ENCODE peak calls at places on chromosome 22, in ten cellular contexts. M is activated CD8-positive, alpha-beta T cell treated with anti-CD3 and anti-CD28 coated beads for 36 hours; I is thyroid gland; K is Peyer's patch; E is brain microvascular endothelial cell; H is heart left ventricle; U is astrocyte of the cerebellum; B is mammary epithelial cell; P is BJ; R is fibroblast of mammary gland. F is an unnamed sample.

GRCh38 chr22:22196018-22196533 is 48.5 kb upstream of the VPREB1 start:
- DNase-seq in M (no peak), I (no peak), K (peak; percentile 65), E (no peak), H (no peak), U (no peak), B (no peak), P (no peak), R (no peak), F (no peak)

GRCh38 chr22:31162015-31162765 is 2.2 kb downstream of the RNF185 start:
- DNase-seq in M (no peak), I (no peak), K (no peak), E (no peak), H (no peak), U (no peak), B (no peak), P (no peak), R (no peak), F (no peak)

GRCh38 chr22:21632237-21632895 is at the start of gene CCDC116:
- DNase-seq in M (peak; percentile 78), I (no peak), K (peak; percentile 48), E (no peak), H (no peak), U (no peak), B (no peak), P (no peak), R (no peak), F (no peak)

GRCh38 chr22:46250035-46250782 is at the start of gene CDPF1:
- DNase-seq in M (peak; percentile 89), I (peak; percentile 90), K (peak; percentile 88), E (peak; percentile 65), H (peak; percentile 94), U (peak; percentile 18), B (peak; percentile 87), P (peak; percentile 31), R (peak; percentile 74), F (peak; percentile 48)

GRCh38 chr22:38860291-38861169 is 11.5 kb downstream of the CBX6 start:
- DNase-seq in M (no peak), I (no peak), K (no peak), E (no peak), H (no peak), U (no peak), B (no peak), P (no peak), R (no peak), F (no peak)

GRCh38 chr22:49976439-49977175 is 16.0 kb downstream of the PIM3 start:
- DNase-seq in M (peak; percentile 79), I (no peak), K (peak; percentile 50), E (no peak), H (no peak), U (no peak), B (no peak), P (no peak), R (no peak), F (no peak)

GRCh38 chr22:39980635-39981034 is 14.1 kb upstream of the FAM83F start:
- DNase-seq in M (no peak), I (no peak), K (no peak), E (no peak), H (no peak), U (no peak), B (no peak), P (no peak), R (peak; percentile 43), F (no peak)

GRCh38 chr22:44622147-44622427 is 79.9 kb upstream of the PRR5 start:
- DNase-seq in M (peak; percentile 58), I (no peak), K (no peak), E (no peak), H (no peak), U (no peak), B (no peak), P (no peak), R (no peak), F (no peak)

GRCh38 chr22:30717952-30718351 is 23.3 kb downstream of the OSBP2 start:
- DNase-seq in M (no peak), I (no peak), K (no peak), E (no peak), H (no peak), U (no peak), B (no peak), P (no peak), R (no peak), F (no peak)

GRCh38 chr22:45151503-45151902 is 12.2 kb upstream of the NUP50 start:
- DNase-seq in M (no peak), I (no peak), K (no peak), E (no peak), H (no peak), U (no peak), B (no peak), P (no peak), R (no peak), F (no peak)

GRCh38 chr22:49849161-49850020 is 4.3 kb upstream of the ZBED4 start:
- DNase-seq in M (no peak), I (no peak), K (no peak), E (no peak), H (no peak), U (no peak), B (no peak), P (no peak), R (no peak), F (no peak)

GRCh38 chr22:46708766-46709330 is 29.2 kb downstream of the CERK start:
- DNase-seq in M (no peak), I (no peak), K (no peak), E (no peak), H (no peak), U (no peak), B (no peak), P (no peak), R (no peak), F (no peak)

GRCh38 chr22:46748948-46749681 is 11.1 kb upstream of the CERK start:
- DNase-seq in M (peak; percentile 72), I (no peak), K (peak; percentile 53), E (no peak), H (no peak), U (no peak), B (no peak), P (no peak), R (peak; percentile 36), F (no peak)

GRCh38 chr22:24981066-24981465 is 28.6 kb downstream of the KIAA1671 start:
- DNase-seq in M (no peak), I (peak; percentile 66), K (no peak), E (no peak), H (no peak), U (no peak), B (no peak), P (no peak), R (no peak), F (no peak)

GRCh38 chr22:25057013-25057881 is 104.7 kb downstream of the KIAA1671 start:
- DNase-seq in M (peak; percentile 88), I (peak; percentile 70), K (peak; percentile 36), E (peak; percentile 43), H (peak; percentile 46), U (peak; percentile 6), B (peak; percentile 30), P (no peak), R (peak; percentile 23), F (no peak)

GRCh38 chr22:46076651-46077339 is 73.5 kb upstream of the PPARA start:
- DNase-seq in M (no peak), I (peak; percentile 2), K (no peak), E (no peak), H (peak; percentile 52), U (no peak), B (peak; percentile 77), P (no peak), R (no peak), F (no peak)

GRCh38 chr22:17754233-17754925 is 19.9 kb downstream of the BID start:
- DNase-seq in M (peak; percentile 63), I (no peak), K (no peak), E (no peak), H (no peak), U (no peak), B (no peak), P (no peak), R (no peak), F (no peak)
- TF ChIP-seq CTCF in M (peak; percentile 61), I (no peak), K (peak; percentile 10), E (peak; percentile 57), H (peak; percentile 29), U (peak; percentile 31), B (peak; percentile 31), P (peak; percentile 22), R (no peak), F (peak; percentile 7)

DNA sequence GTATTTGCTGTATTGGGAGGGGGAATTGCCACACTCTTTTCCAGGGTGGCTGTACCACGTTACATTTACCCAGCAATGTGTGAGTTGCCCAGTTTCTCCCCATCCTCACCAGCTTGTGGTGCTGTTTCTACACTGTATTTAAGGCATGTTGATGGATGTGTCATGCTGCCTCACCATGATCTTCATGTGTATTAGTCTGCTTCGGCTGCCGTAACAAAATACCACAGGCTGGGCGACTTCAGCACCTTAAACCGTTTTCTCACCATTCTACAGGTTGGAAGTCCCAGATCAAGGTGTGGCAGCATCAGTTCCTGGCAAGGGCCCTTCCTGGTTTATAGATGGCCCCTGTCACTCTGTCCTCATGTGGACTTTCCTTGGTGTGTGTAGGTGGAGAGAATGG is 169.7 kb downstream of the IGLL1 start:
- DNase-seq in M (no peak), I (no peak), K (no peak), E (no peak), H (no peak), U (no peak), B (no peak), P (no peak), R (no peak), F (no peak)
- TF ChIP-seq CTCF in M (no peak), I (no peak), K (no peak), E (no peak), H (no peak), U (no peak), B (no peak), P (no peak), R (no peak), F (no peak)

DNA sequence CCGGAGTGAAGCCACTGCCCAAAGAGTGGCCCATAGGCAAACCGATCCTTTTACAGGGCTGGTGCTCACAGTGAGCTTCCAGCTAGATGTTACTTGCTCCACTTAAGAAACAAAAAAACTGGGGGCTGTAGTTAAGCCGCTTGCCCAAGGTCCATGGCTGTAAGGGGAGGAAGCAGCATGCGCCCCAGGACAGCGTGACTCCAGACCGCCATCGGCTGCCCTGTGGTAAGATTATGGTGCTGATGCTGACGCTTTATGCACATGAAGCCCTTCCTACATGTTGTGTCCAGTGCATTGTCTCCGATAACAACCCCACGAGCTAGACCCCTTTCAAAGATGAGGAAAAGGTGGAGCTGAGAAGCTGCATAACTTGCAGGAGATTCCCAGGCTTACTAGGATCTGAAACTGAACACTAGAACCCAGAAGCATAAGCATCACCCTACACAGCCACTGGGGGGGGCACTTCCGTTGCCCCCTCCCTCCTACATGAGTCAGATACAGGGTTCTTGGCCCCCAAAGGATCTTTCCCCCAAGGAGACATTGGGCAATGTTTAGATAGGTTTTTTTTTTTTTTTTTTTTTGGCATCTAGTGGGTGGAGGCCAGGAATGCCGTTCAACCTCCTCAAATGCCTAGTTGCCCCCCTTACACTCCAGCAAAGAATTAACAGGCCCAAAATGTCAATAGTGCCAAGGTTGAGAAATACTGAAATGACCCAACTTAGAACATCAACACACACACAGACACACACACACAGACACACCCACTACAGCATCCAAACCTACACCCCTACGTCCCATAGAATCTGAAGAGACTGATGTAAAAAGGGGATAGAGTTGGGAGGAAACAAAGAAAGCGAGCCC is 53.9 kb downstream of the MN1 start:
- DNase-seq in M (no peak), I (no peak), K (no peak), E (no peak), H (no peak), U (no peak), B (no peak), P (no peak), R (peak; percentile 31), F (no peak)
- TF ChIP-seq CTCF in M (no peak), I (no peak), K (no peak), E (peak; percentile 65), H (peak; percentile 26), U (peak; percentile 46), B (peak; percentile 44), P (peak; percentile 37), R (peak; percentile 33), F (peak; percentile 37)

GRCh38 chr22:43218786-43219185 is 31.9 kb upstream of the TTLL12 start:
- DNase-seq in M (no peak), I (no peak), K (no peak), E (no peak), H (no peak), U (no peak), B (no peak), P (no peak), R (no peak), F (no peak)
- TF ChIP-seq CTCF in M (no peak), I (no peak), K (no peak), E (no peak), H (no peak), U (no peak), B (no peak), P (no peak), R (no peak), F (no peak)

F was measured in AG09319.